ENCODE peak calls at places on chromosomes 1 and 21, in four cellular contexts. Z, A, C and O are unnamed samples.
A peak's percentile ranks its signal among the peaks of the same experiment; 100 is the strongest.

GRCh38 chr1:226625326-226625725 is 76.8 kb downstream of the STUM start:
- DNase-seq in A (no peak), Z (no peak), C (no peak), O (no peak)

GRCh38 chr1:234844479-234845031 is 234.6 kb upstream of the IRF2BP2 start:
- DNase-seq in C (no peak), Z (no peak), A (peak; percentile 67), O (no peak)

GRCh38 chr1:82258887-82259286 is 458.2 kb downstream of the ADGRL2 start:
- DNase-seq in Z (no peak), C (no peak), A (no peak), O (no peak)

GRCh38 chr1:197904126-197904787 is 1.8 kb downstream of the C1orf53 start:
- DNase-seq in C (no peak), Z (no peak), A (no peak), O (no peak)

GRCh38 chr1:212713465-212714136 is 14.0 kb upstream of the BATF3 start:
- DNase-seq in C (no peak), Z (no peak), A (no peak), O (no peak)

GRCh38 chr1:193519922-193520321 is 333.5 kb upstream of the B3GALT2 start:
- DNase-seq in A (no peak), C (no peak), Z (no peak), O (no peak)

GRCh38 chr1:24321712-24322635 is 2.8 kb downstream of the GRHL3 start:
- DNase-seq in C (peak; percentile 87), Z (peak; percentile 59), A (peak; percentile 84), O (peak; percentile 53)

GRCh38 chr1:4140241-4140640 is 240.2 kb upstream of the C1orf174 start:
- DNase-seq in Z (no peak), A (no peak), C (no peak), O (no peak)

GRCh38 chr1:119732465-119733168 is 20.9 kb downstream of the PHGDH start:
- DNase-seq in A (no peak), C (no peak), Z (no peak), O (no peak)

GRCh38 chr1:188386161-188386560 is 1557.4 kb downstream of the PLA2G4A start:
- DNase-seq in C (no peak), A (no peak), Z (no peak), O (no peak)

GRCh38 chr1:95287078-95287477 is 53.1 kb downstream of the RWDD3 start:
- DNase-seq in C (peak; percentile 11), A (no peak), Z (no peak), O (no peak)

GRCh38 chr1:73033637-73034036 is 751.3 kb upstream of the NEGR1 start:
- DNase-seq in A (no peak), Z (no peak), C (no peak), O (no peak)

GRCh38 chr1:88230126-88230525 is 453.9 kb upstream of the PKN2 start:
- DNase-seq in C (no peak), A (no peak), Z (no peak), O (no peak)

GRCh38 chr1:7252411-7253117 is 467.3 kb downstream of the CAMTA1 start:
- DNase-seq in A (no peak), C (no peak), Z (no peak), O (peak; percentile 8)

GRCh38 chr1:225509376-225509707 is 81.5 kb upstream of the LBR start:
- DNase-seq in Z (no peak), C (no peak), A (no peak), O (no peak)

GRCh38 chr21:41875086-41875485 is 4.1 kb downstream of the PRDM15 start:
- DNase-seq in A (no peak), C (no peak), Z (no peak), O (no peak)

GRCh38 chr1:168488153-168488552 is 55.6 kb downstream of the XCL2 start:
- DNase-seq in A (peak; percentile 46), C (peak; percentile 48), Z (no peak), O (no peak)

GRCh38 chr1:6110326-6110725 is 64.6 kb downstream of the KCNAB2 start:
- DNase-seq in Z (no peak), A (no peak), C (no peak), O (no peak)

GRCh38 chr21:35738342-35738961 is 321.9 kb downstream of the SETD4 start:
- DNase-seq in A (peak; percentile 10), Z (no peak), C (peak; percentile 27), O (no peak)

GRCh38 chr1:1337793-1338147 is 6.7 kb downstream of the TAS1R3 start:
- DNase-seq in C (peak; percentile 53), Z (no peak), A (no peak), O (peak; percentile 72)

GRCh38 chr1:16445052-16445451 is 4.5 kb downstream of the NECAP2 start:
- DNase-seq in Z (no peak), C (no peak), A (no peak), O (no peak)

GRCh38 chr1:108200627-108201106 is 524 bp upstream of the SLC25A24 start:
- DNase-seq in A (peak; percentile 67), Z (peak; percentile 45), C (peak; percentile 72), O (peak; percentile 65)

GRCh38 chr21:45348591-45349327 is 56.2 kb upstream of the COL18A1 start:
- DNase-seq in Z (no peak), A (no peak), C (no peak), O (no peak)

GRCh38 chr1:54547601-54548388 is at the start of gene ACOT11:
- DNase-seq in C (no peak), Z (no peak), A (no peak), O (peak; percentile 58)

GRCh38 chr1:196309386-196309785 is 298.9 kb downstream of the KCNT2 start:
- DNase-seq in A (peak; percentile 44), C (peak; percentile 59), Z (no peak), O (no peak)

GRCh38 chr1:202661136-202661845 is 49.0 kb downstream of the SYT2 start:
- DNase-seq in C (peak; percentile 30), A (no peak), Z (no peak), O (no peak)

GRCh38 chr1:28663871-28664470 is 4.6 kb upstream of the GMEB1 start:
- DNase-seq in A (no peak), Z (no peak), C (no peak), O (no peak)

GRCh38 chr21:29091032-29091431 is 17.6 kb upstream of the CCT8 start:
- DNase-seq in Z (no peak), C (peak; percentile 84), A (no peak), O (no peak)

GRCh38 chr1:119554188-119554587 is 47.2 kb downstream of the HSD3B1 start:
- DNase-seq in A (peak; percentile 14), C (no peak), Z (no peak), O (peak; percentile 22)

GRCh38 chr1:152777510-152778137 is 2.7 kb downstream of the LCE1F start:
- DNase-seq in C (peak; percentile 60), Z (no peak), A (peak; percentile 32), O (no peak)

GRCh38 chr1:15068152-15068551 is 85.4 kb upstream of the TMEM51 start:
- DNase-seq in A (no peak), C (no peak), Z (no peak), O (no peak)

GRCh38 chr1:94852758-94853157 is 32.6 kb downstream of the SLC44A3 start:
- DNase-seq in C (no peak), Z (no peak), A (no peak), O (no peak)

GRCh38 chr1:111856411-111857135 is 100.9 kb downstream of the DDX20 start:
- DNase-seq in A (no peak), C (no peak), Z (no peak), O (no peak)

GRCh38 chr1:88891318-88892145 is at the start of gene GTF2B:
- DNase-seq in A (peak; percentile 94), Z (peak; percentile 91), C (peak; percentile 94), O (peak; percentile 97)